ENCODE peak calls at places on chromosomes 12 and 14, in eight cellular contexts. One of them, this sample, is unnamed.

GRCh38 chr14:100825691-100826331 is at the start of gene MEG3:
- DNase-seq in mesenchymal stem cell: no peak
- DNase-seq in colonic mucosa: no peak
- DNase-seq in A549: peak; percentile 17
- DNase-seq in NT2/D1: no peak
- DNase-seq in IMR-90: peak; percentile 82
- DNase-seq in psoas muscle: peak; percentile 56
- DNase-seq in aorta: peak; percentile 51
- DNase-seq in this sample: peak; percentile 89

GRCh38 chr12:27822076-27822712 is 42.2 kb upstream of the MANSC4 start:
- DNase-seq in psoas muscle: no peak
- DNase-seq in IMR-90: peak; percentile 97
- DNase-seq in colonic mucosa: no peak
- DNase-seq in A549: no peak
- DNase-seq in NT2/D1: no peak
- DNase-seq in aorta: no peak
- DNase-seq in mesenchymal stem cell: peak; percentile 70
- DNase-seq in this sample: peak; percentile 61

GRCh38 chr14:21072781-21073339 is 2.8 kb downstream of the ARHGEF40 start:
- DNase-seq in colonic mucosa: peak; percentile 77
- DNase-seq in aorta: no peak
- DNase-seq in mesenchymal stem cell: no peak
- DNase-seq in A549: no peak
- DNase-seq in NT2/D1: no peak
- DNase-seq in psoas muscle: no peak
- DNase-seq in IMR-90: no peak
- DNase-seq in this sample: no peak

GRCh38 chr14:100442036-100442435 is 118.9 kb downstream of the SLC25A47 start:
- DNase-seq in mesenchymal stem cell: no peak
- DNase-seq in colonic mucosa: no peak
- DNase-seq in IMR-90: no peak
- DNase-seq in aorta: no peak
- DNase-seq in NT2/D1: no peak
- DNase-seq in A549: no peak
- DNase-seq in psoas muscle: no peak
- DNase-seq in this sample: no peak

GRCh38 chr12:116484807-116485206 is 74.4 kb upstream of the MAP1LC3B2 start:
- DNase-seq in colonic mucosa: no peak
- DNase-seq in mesenchymal stem cell: no peak
- DNase-seq in NT2/D1: no peak
- DNase-seq in IMR-90: no peak
- DNase-seq in A549: no peak
- DNase-seq in aorta: no peak
- DNase-seq in psoas muscle: peak; percentile 26
- DNase-seq in this sample: no peak

GRCh38 chr12:29402437-29402836 is 21.5 kb upstream of the ERGIC2 start:
- DNase-seq in IMR-90: no peak
- DNase-seq in aorta: no peak
- DNase-seq in psoas muscle: no peak
- DNase-seq in mesenchymal stem cell: no peak
- DNase-seq in NT2/D1: no peak
- DNase-seq in A549: no peak
- DNase-seq in colonic mucosa: no peak
- DNase-seq in this sample: no peak

GRCh38 chr14:77804592-77804991 is 4.7 kb downstream of the ADCK1 start:
- DNase-seq in mesenchymal stem cell: no peak
- DNase-seq in aorta: peak; percentile 45
- DNase-seq in A549: peak; percentile 19
- DNase-seq in colonic mucosa: peak; percentile 57
- DNase-seq in NT2/D1: no peak
- DNase-seq in psoas muscle: no peak
- DNase-seq in IMR-90: no peak
- DNase-seq in this sample: no peak

GRCh38 chr12:34395056-34396005 is 373.0 kb downstream of the ALG10 start:
- DNase-seq in A549: no peak
- DNase-seq in aorta: peak; percentile 36
- DNase-seq in colonic mucosa: peak; percentile 10
- DNase-seq in IMR-90: no peak
- DNase-seq in psoas muscle: peak; percentile 6
- DNase-seq in NT2/D1: no peak
- DNase-seq in mesenchymal stem cell: no peak
- DNase-seq in this sample: no peak

GRCh38 chr12:73863541-73863940 is 674.1 kb upstream of the ATXN7L3B start:
- DNase-seq in IMR-90: no peak
- DNase-seq in aorta: no peak
- DNase-seq in NT2/D1: no peak
- DNase-seq in A549: no peak
- DNase-seq in psoas muscle: no peak
- DNase-seq in colonic mucosa: no peak
- DNase-seq in mesenchymal stem cell: peak; percentile 27
- DNase-seq in this sample: peak; percentile 22

GRCh38 chr14:74888164-74889158 is 6.7 kb downstream of the DLST start:
- DNase-seq in colonic mucosa: no peak
- DNase-seq in NT2/D1: no peak
- DNase-seq in aorta: no peak
- DNase-seq in mesenchymal stem cell: peak; percentile 41
- DNase-seq in A549: no peak
- DNase-seq in psoas muscle: no peak
- DNase-seq in IMR-90: no peak
- DNase-seq in this sample: no peak

GRCh38 chr12:128857173-128857770 is 4.0 kb downstream of the GLT1D1 start:
- DNase-seq in IMR-90: no peak
- DNase-seq in mesenchymal stem cell: no peak
- DNase-seq in colonic mucosa: no peak
- DNase-seq in NT2/D1: no peak
- DNase-seq in A549: no peak
- DNase-seq in aorta: no peak
- DNase-seq in psoas muscle: no peak
- DNase-seq in this sample: no peak

GRCh38 chr14:68950111-68950510 is 29.0 kb downstream of the ACTN1 start:
- DNase-seq in aorta: peak; percentile 52
- DNase-seq in colonic mucosa: no peak
- DNase-seq in mesenchymal stem cell: peak; percentile 78
- DNase-seq in psoas muscle: no peak
- DNase-seq in NT2/D1: no peak
- DNase-seq in A549: no peak
- DNase-seq in IMR-90: peak; percentile 44
- DNase-seq in this sample: peak; percentile 69

GRCh38 chr12:54603173-54603814 is 14.8 kb upstream of the PPP1R1A start:
- DNase-seq in A549: peak; percentile 87
- DNase-seq in aorta: peak; percentile 68
- DNase-seq in psoas muscle: peak; percentile 34
- DNase-seq in mesenchymal stem cell: peak; percentile 66
- DNase-seq in NT2/D1: peak; percentile 72
- DNase-seq in IMR-90: peak; percentile 65
- DNase-seq in colonic mucosa: peak; percentile 53
- DNase-seq in this sample: peak; percentile 61

GRCh38 chr14:49586673-49587460 is 687 bp upstream of the RPS29 start:
- DNase-seq in psoas muscle: peak; percentile 25
- DNase-seq in colonic mucosa: peak; percentile 40
- DNase-seq in NT2/D1: peak; percentile 47
- DNase-seq in A549: peak; percentile 51
- DNase-seq in mesenchymal stem cell: peak; percentile 90
- DNase-seq in aorta: no peak
- DNase-seq in IMR-90: peak; percentile 82
- DNase-seq in this sample: peak; percentile 89

GRCh38 chr14:92635031-92635430 is 113.4 kb downstream of the LGMN start:
- DNase-seq in colonic mucosa: no peak
- DNase-seq in mesenchymal stem cell: no peak
- DNase-seq in psoas muscle: no peak
- DNase-seq in aorta: no peak
- DNase-seq in A549: no peak
- DNase-seq in NT2/D1: no peak
- DNase-seq in IMR-90: no peak
- DNase-seq in this sample: no peak

GRCh38 chr12:3896851-3897351 is 23.7 kb upstream of the PARP11 start:
- DNase-seq in IMR-90: no peak
- DNase-seq in NT2/D1: peak; percentile 49
- DNase-seq in psoas muscle: no peak
- DNase-seq in A549: no peak
- DNase-seq in colonic mucosa: no peak
- DNase-seq in aorta: peak; percentile 55
- DNase-seq in mesenchymal stem cell: peak; percentile 35
- DNase-seq in this sample: no peak

GRCh38 chr12:110373962-110374611 is 29.4 kb downstream of the ANAPC7 start:
- DNase-seq in mesenchymal stem cell: no peak
- DNase-seq in NT2/D1: no peak
- DNase-seq in colonic mucosa: no peak
- DNase-seq in A549: no peak
- DNase-seq in IMR-90: no peak
- DNase-seq in psoas muscle: no peak
- DNase-seq in aorta: no peak
- DNase-seq in this sample: no peak

GRCh38 chr12:66190519-66191406 is 1.7 kb downstream of the IRAK3 start:
- DNase-seq in colonic mucosa: no peak
- DNase-seq in aorta: no peak
- DNase-seq in A549: no peak
- DNase-seq in psoas muscle: no peak
- DNase-seq in IMR-90: peak; percentile 52
- DNase-seq in NT2/D1: no peak
- DNase-seq in mesenchymal stem cell: no peak
- DNase-seq in this sample: peak; percentile 4

GRCh38 chr12:66187822-66188221 is 1.2 kb upstream of the IRAK3 start:
- DNase-seq in IMR-90: no peak
- DNase-seq in A549: no peak
- DNase-seq in mesenchymal stem cell: no peak
- DNase-seq in psoas muscle: no peak
- DNase-seq in aorta: no peak
- DNase-seq in colonic mucosa: no peak
- DNase-seq in NT2/D1: no peak
- DNase-seq in this sample: no peak

GRCh38 chr12:66191547-66192126 is 2.6 kb downstream of the IRAK3 start:
- DNase-seq in mesenchymal stem cell: no peak
- DNase-seq in IMR-90: no peak
- DNase-seq in NT2/D1: no peak
- DNase-seq in aorta: no peak
- DNase-seq in A549: no peak
- DNase-seq in colonic mucosa: no peak
- DNase-seq in psoas muscle: no peak
- DNase-seq in this sample: no peak

GRCh38 chr12:66188584-66189475 is at the start of gene IRAK3:
- DNase-seq in A549: no peak
- DNase-seq in colonic mucosa: peak; percentile 70
- DNase-seq in psoas muscle: peak; percentile 89
- DNase-seq in NT2/D1: no peak
- DNase-seq in IMR-90: peak; percentile 31
- DNase-seq in aorta: peak; percentile 90
- DNase-seq in mesenchymal stem cell: peak; percentile 66
- DNase-seq in this sample: peak; percentile 72

DNA sequence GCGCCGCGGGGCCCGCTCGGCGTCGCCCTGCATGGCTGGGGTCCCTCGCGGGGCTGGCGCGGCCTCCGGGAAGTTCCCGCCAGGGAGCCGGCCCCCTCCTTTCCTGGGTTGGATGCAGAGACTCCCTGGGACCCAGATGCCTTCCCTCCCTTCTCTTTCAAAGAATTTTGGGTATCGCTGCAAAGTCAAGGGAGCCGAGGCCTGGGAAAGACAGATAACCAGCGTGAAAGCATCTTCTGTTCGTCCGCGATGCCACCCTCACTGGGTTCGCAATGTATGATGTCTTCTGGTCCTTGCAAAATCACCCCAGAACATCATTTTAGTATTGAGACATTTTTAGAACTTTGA is 436 bp downstream of the IRAK3 start:
- DNase-seq in psoas muscle: no peak
- DNase-seq in A549: no peak
- DNase-seq in NT2/D1: no peak
- DNase-seq in aorta: no peak
- DNase-seq in colonic mucosa: no peak
- DNase-seq in IMR-90: no peak
- DNase-seq in mesenchymal stem cell: no peak
- DNase-seq in this sample: no peak
- H3K4me3 ChIP-seq in psoas muscle: peak overlapping the region; percentile 66
- H3K4me3 ChIP-seq in A549: peak overlapping the region; percentile 42
- H3K4me3 ChIP-seq in NT2/D1: peak overlapping the region; percentile 68
- H3K4me3 ChIP-seq in aorta: peak overlapping the region; percentile 68
- H3K4me3 ChIP-seq in colonic mucosa: peak overlapping the region; percentile 52
- H3K4me3 ChIP-seq in IMR-90: peak overlapping the region; percentile 54
- H3K4me3 ChIP-seq in mesenchymal stem cell: peak overlapping the region; percentile 46
- H3K4me3 ChIP-seq in this sample: peak overlapping the region; percentile 78

GRCh38 chr12:111439657-111440151 is 34.0 kb downstream of the SH2B3 start:
- DNase-seq in psoas muscle: no peak
- DNase-seq in colonic mucosa: no peak
- DNase-seq in NT2/D1: no peak
- DNase-seq in mesenchymal stem cell: no peak
- DNase-seq in A549: no peak
- DNase-seq in IMR-90: no peak
- DNase-seq in aorta: no peak
- DNase-seq in this sample: no peak
- H3K4me1 ChIP-seq in psoas muscle: peaks cover 40% of the 10 kb centered on the region
- H3K4me1 ChIP-seq in colonic mucosa: peaks cover 40% of the 10 kb centered on the region
- H3K4me1 ChIP-seq in NT2/D1: peaks cover 60% of the 10 kb centered on the region
- H3K4me1 ChIP-seq in mesenchymal stem cell: peaks cover 72% of the 10 kb centered on the region
- H3K4me1 ChIP-seq in A549: peaks cover 13% of the 10 kb centered on the region
- H3K4me1 ChIP-seq in IMR-90: peaks cover 29% of the 10 kb centered on the region
- H3K4me1 ChIP-seq in aorta: no peaks in the 10 kb centered on the region
- H3K4me1 ChIP-seq in this sample: peaks cover 28% of the 10 kb centered on the region

GRCh38 chr14:76268700-76269099 is 107.2 kb upstream of the ESRRB start:
- DNase-seq in mesenchymal stem cell: no peak
- DNase-seq in aorta: no peak
- DNase-seq in NT2/D1: no peak
- DNase-seq in colonic mucosa: no peak
- DNase-seq in A549: no peak
- DNase-seq in IMR-90: no peak
- DNase-seq in psoas muscle: no peak
- DNase-seq in this sample: no peak

GRCh38 chr14:76268013-76268376 is 107.9 kb upstream of the ESRRB start:
- DNase-seq in NT2/D1: no peak
- DNase-seq in mesenchymal stem cell: no peak
- DNase-seq in aorta: no peak
- DNase-seq in psoas muscle: no peak
- DNase-seq in colonic mucosa: no peak
- DNase-seq in A549: no peak
- DNase-seq in IMR-90: no peak
- DNase-seq in this sample: no peak

GRCh38 chr14:76264384-76264783 is 111.6 kb upstream of the ESRRB start:
- DNase-seq in NT2/D1: no peak
- DNase-seq in colonic mucosa: no peak
- DNase-seq in A549: no peak
- DNase-seq in aorta: no peak
- DNase-seq in psoas muscle: no peak
- DNase-seq in IMR-90: no peak
- DNase-seq in mesenchymal stem cell: no peak
- DNase-seq in this sample: no peak

GRCh38 chr14:76271371-76271770 is 104.6 kb upstream of the ESRRB start:
- DNase-seq in aorta: no peak
- DNase-seq in NT2/D1: no peak
- DNase-seq in colonic mucosa: no peak
- DNase-seq in IMR-90: no peak
- DNase-seq in A549: no peak
- DNase-seq in mesenchymal stem cell: no peak
- DNase-seq in psoas muscle: no peak
- DNase-seq in this sample: no peak

GRCh38 chr14:76267322-76268012 is 108.5 kb upstream of the ESRRB start:
- DNase-seq in A549: no peak
- DNase-seq in NT2/D1: no peak
- DNase-seq in psoas muscle: peak; percentile 66
- DNase-seq in mesenchymal stem cell: no peak
- DNase-seq in IMR-90: peak; percentile 21
- DNase-seq in aorta: peak; percentile 69
- DNase-seq in colonic mucosa: peak; percentile 60
- DNase-seq in this sample: peak; percentile 47
- H3K4me3 ChIP-seq in A549: no peak overlapping the region
- H3K4me3 ChIP-seq in NT2/D1: no peak overlapping the region
- H3K4me3 ChIP-seq in psoas muscle: peak overlapping the region; percentile 80
- H3K4me3 ChIP-seq in mesenchymal stem cell: no peak overlapping the region
- H3K4me3 ChIP-seq in IMR-90: peak overlapping the region; percentile 39
- H3K4me3 ChIP-seq in aorta: peak overlapping the region; percentile 45
- H3K4me3 ChIP-seq in colonic mucosa: peak overlapping the region; percentile 33
- H3K4me3 ChIP-seq in this sample: peak overlapping the region; percentile 41

GRCh38 chr14:105167303-105168092 is 1.1 kb downstream of the JAG2 start:
- DNase-seq in A549: no peak
- DNase-seq in NT2/D1: no peak
- DNase-seq in aorta: no peak
- DNase-seq in IMR-90: no peak
- DNase-seq in psoas muscle: no peak
- DNase-seq in mesenchymal stem cell: no peak
- DNase-seq in colonic mucosa: no peak
- DNase-seq in this sample: no peak
- H3K4me1 ChIP-seq in A549: peaks cover 33% of the 10 kb centered on the region
- H3K4me1 ChIP-seq in NT2/D1: peaks cover 33% of the 10 kb centered on the region
- H3K4me1 ChIP-seq in aorta: no peaks in the 10 kb centered on the region
- H3K4me1 ChIP-seq in IMR-90: peaks cover 3% of the 10 kb centered on the region
- H3K4me1 ChIP-seq in psoas muscle: peaks cover 74% of the 10 kb centered on the region
- H3K4me1 ChIP-seq in mesenchymal stem cell: peaks cover 31% of the 10 kb centered on the region
- H3K4me1 ChIP-seq in colonic mucosa: peaks cover 8% of the 10 kb centered on the region
- H3K4me1 ChIP-seq in this sample: peaks cover 4% of the 10 kb centered on the region